ENCODE peak calls at places on chromosomes 2 and 18, in six cellular contexts. L is iris pigment epithelial cell; G is heart left ventricle; S is GDM1; W is left cardiac atrium; N is effector CD4-positive, alpha-beta T cell. U is an unnamed sample.

GRCh38 chr2:102932521-102932920 is 170.7 kb downstream of the TMEM182 start:
- DNase-seq in W (no peak), N (no peak), S (no peak), L (no peak), G (no peak), U (no peak)

GRCh38 chr2:53217250-53217649 is 550.4 kb upstream of the CHAC2 start:
- DNase-seq in S (no peak), N (no peak), W (no peak), L (no peak), G (no peak), U (no peak)

GRCh38 chr18:58785171-58785805 is 79.4 kb upstream of the ZNF532 start:
- DNase-seq in N (no peak), G (no peak), L (peak), W (no peak), S (no peak), U (no peak)

GRCh38 chr2:239267411-239267941 is 133.3 kb downstream of the HDAC4 start:
- DNase-seq in S (peak), N (peak), W (peak), L (peak), G (peak), U (peak)

GRCh38 chr2:19474128-19474527 is 115.7 kb upstream of the OSR1 start:
- DNase-seq in S (peak), G (no peak), L (peak), N (peak), W (no peak), U (no peak)

GRCh38 chr18:79644006-79644665 is 35.5 kb upstream of the CTDP1 start:
- DNase-seq in W (peak), G (peak), S (no peak), N (peak), L (peak), U (peak)

GRCh38 chr18:35267161-35267651 is 22.8 kb downstream of the ZSCAN30 start:
- DNase-seq in L (peak), W (peak), S (no peak), N (peak), G (peak), U (no peak)

GRCh38 chr18:13139885-13140450 is 78.6 kb upstream of the LDLRAD4 start:
- DNase-seq in N (no peak), W (no peak), G (no peak), S (no peak), L (no peak), U (no peak)

GRCh38 chr2:221085936-221086335 is 486.2 kb downstream of the EPHA4 start:
- DNase-seq in S (no peak), G (no peak), N (no peak), W (no peak), L (no peak), U (no peak)

GRCh38 chr2:162929571-162929970 is 91.0 kb upstream of the KCNH7 start:
- DNase-seq in W (no peak), L (peak), G (no peak), S (no peak), N (no peak), U (no peak)

GRCh38 chr2:44769349-44770005 is 172.0 kb upstream of the SIX3 start:
- DNase-seq in N (no peak), W (no peak), G (no peak), L (no peak), S (no peak), U (no peak)

GRCh38 chr2:177573120-177573519 is 180.5 kb downstream of the AGPS start:
- DNase-seq in W (no peak), L (peak), G (no peak), N (no peak), S (no peak), U (no peak)

GRCh38 chr2:224517963-224518362 is 67.2 kb downstream of the CUL3 start:
- DNase-seq in N (no peak), W (no peak), G (no peak), L (no peak), S (no peak), U (peak)

GRCh38 chr2:178072000-178072382 is 586 bp downstream of the PDE11A start:
- DNase-seq in S (no peak), G (no peak), L (no peak), N (no peak), W (no peak), U (no peak)

GRCh38 chr18:79625195-79625923 is 54.2 kb upstream of the CTDP1 start:
- DNase-seq in G (peak), W (peak), L (peak), N (no peak), S (no peak), U (peak)

GRCh38 chr2:44953686-44953976 is 12.1 kb downstream of the SIX3 start:
- DNase-seq in W (no peak), S (no peak), L (no peak), G (no peak), N (no peak), U (no peak)

GRCh38 chr2:40208478-40208877 is 243.4 kb downstream of the SLC8A1 start:
- DNase-seq in G (no peak), L (no peak), S (no peak), N (no peak), W (no peak), U (no peak)

GRCh38 chr18:75198046-75198445 is 10.9 kb downstream of the PTGR3 start:
- DNase-seq in L (no peak), W (no peak), N (no peak), S (no peak), G (no peak), U (no peak)

GRCh38 chr18:32237024-32237423 is 47.2 kb downstream of the MEP1B start:
- DNase-seq in W (no peak), N (no peak), L (no peak), G (no peak), S (no peak), U (no peak)

GRCh38 chr2:69958480-69958879 is 3.0 kb downstream of the ASPRV1 start:
- DNase-seq in N (no peak), L (no peak), W (no peak), G (no peak), S (no peak), U (no peak)

GRCh38 chr2:127652786-127653357 is 6.9 kb downstream of the GPR17 start:
- DNase-seq in L (no peak), N (no peak), G (no peak), S (no peak), W (peak), U (no peak)

GRCh38 chr2:64341461-64341860 is 112.5 kb upstream of the LGALSL start:
- DNase-seq in L (no peak), W (no peak), G (no peak), N (no peak), S (no peak), U (no peak)

GRCh38 chr2:238947243-238947760 is 99.4 kb downstream of the TWIST2 start:
- DNase-seq in W (no peak), L (no peak), S (no peak), N (no peak), G (no peak), U (no peak)

GRCh38 chr2:240585101-240585500 is 1.4 kb upstream of the CAPN10 start:
- DNase-seq in W (peak), N (no peak), S (no peak), G (no peak), L (no peak), U (peak)

GRCh38 chr2:67036446-67036845 is 360.7 kb upstream of the ETAA1 start:
- DNase-seq in N (no peak), L (no peak), S (no peak), G (no peak), W (no peak), U (no peak)

GRCh38 chr2:64173156-64174135 is 29.2 kb upstream of the PELI1 start:
- DNase-seq in S (no peak), L (peak), N (no peak), W (no peak), G (no peak), U (no peak)

GRCh38 chr2:129821445-129821844 is 158.0 kb upstream of the RAB6C start:
- DNase-seq in W (no peak), S (no peak), L (no peak), G (no peak), N (no peak), U (no peak)

GRCh38 chr2:42328148-42328833 is 32.7 kb downstream of the COX7A2L start:
- DNase-seq in G (no peak), L (peak), S (no peak), N (no peak), W (no peak), U (peak)

U was measured in OCI-LY7.